ENCODE peak calls at places on chromosomes 3 and 15, in ten cellular contexts. One of them, this sample, is unnamed.

GRCh38 chr3:173078525-173078924 is 62.5 kb downstream of the SPATA16 start:
- DNase-seq in stimulated activated effector memory CD8-positive, alpha-beta T cell treated with anti-CD3 and anti-CD28 coated beads, Interleukin-12 subunit alpha, Interleukin-12 subunit beta, amount 100 ng/mL, for 72 hours: no peak
- DNase-seq in iris pigment epithelial cell: no peak
- DNase-seq in stimulated activated CD8-positive, alpha-beta memory T cell treated with anti-CD3 and anti-CD28 coated beads, Interleukin-15, amount 100 ng/mL, for 1 hour: no peak
- DNase-seq in stromal cell of bone marrow: no peak
- DNase-seq in colonic mucosa: no peak
- DNase-seq in NCI-H1105 treated with DMSO at 0.1 percent for 48 hours: no peak
- DNase-seq in head of caudate nucleus: no peak
- DNase-seq in psoas muscle: no peak
- DNase-seq in kidney glomerular epithelial cell: no peak
- DNase-seq in this sample: no peak

GRCh38 chr3:25856902-25857518 is 67.1 kb downstream of the OXSM start:
- DNase-seq in kidney glomerular epithelial cell: peak; percentile 17
- DNase-seq in NCI-H1105 treated with DMSO at 0.1 percent for 48 hours: peak; percentile 9
- DNase-seq in stimulated activated effector memory CD8-positive, alpha-beta T cell treated with anti-CD3 and anti-CD28 coated beads, Interleukin-12 subunit alpha, Interleukin-12 subunit beta, amount 100 ng/mL, for 72 hours: no peak
- DNase-seq in stimulated activated CD8-positive, alpha-beta memory T cell treated with anti-CD3 and anti-CD28 coated beads, Interleukin-15, amount 100 ng/mL, for 1 hour: no peak
- DNase-seq in psoas muscle: no peak
- DNase-seq in stromal cell of bone marrow: peak; percentile 25
- DNase-seq in iris pigment epithelial cell: peak; percentile 59
- DNase-seq in colonic mucosa: no peak
- DNase-seq in head of caudate nucleus: peak; percentile 14
- DNase-seq in this sample: no peak

GRCh38 chr15:41205315-41205714 is 25.2 kb downstream of the EXD1 start:
- DNase-seq in iris pigment epithelial cell: peak; percentile 35
- DNase-seq in stimulated activated CD8-positive, alpha-beta memory T cell treated with anti-CD3 and anti-CD28 coated beads, Interleukin-15, amount 100 ng/mL, for 1 hour: no peak
- DNase-seq in stimulated activated effector memory CD8-positive, alpha-beta T cell treated with anti-CD3 and anti-CD28 coated beads, Interleukin-12 subunit alpha, Interleukin-12 subunit beta, amount 100 ng/mL, for 72 hours: no peak
- DNase-seq in colonic mucosa: no peak
- DNase-seq in kidney glomerular epithelial cell: no peak
- DNase-seq in psoas muscle: no peak
- DNase-seq in stromal cell of bone marrow: no peak
- DNase-seq in NCI-H1105 treated with DMSO at 0.1 percent for 48 hours: no peak
- DNase-seq in head of caudate nucleus: no peak
- DNase-seq in this sample: no peak

GRCh38 chr15:79455361-79455760 is 23.2 kb downstream of the MINAR1 start:
- DNase-seq in head of caudate nucleus: no peak
- DNase-seq in iris pigment epithelial cell: peak; percentile 10
- DNase-seq in colonic mucosa: no peak
- DNase-seq in stimulated activated CD8-positive, alpha-beta memory T cell treated with anti-CD3 and anti-CD28 coated beads, Interleukin-15, amount 100 ng/mL, for 1 hour: no peak
- DNase-seq in NCI-H1105 treated with DMSO at 0.1 percent for 48 hours: no peak
- DNase-seq in stromal cell of bone marrow: no peak
- DNase-seq in kidney glomerular epithelial cell: no peak
- DNase-seq in stimulated activated effector memory CD8-positive, alpha-beta T cell treated with anti-CD3 and anti-CD28 coated beads, Interleukin-12 subunit alpha, Interleukin-12 subunit beta, amount 100 ng/mL, for 72 hours: no peak
- DNase-seq in psoas muscle: no peak
- DNase-seq in this sample: no peak

GRCh38 chr3:50371133-50371670 is 11.9 kb upstream of the TMEM115 start:
- DNase-seq in kidney glomerular epithelial cell: no peak
- DNase-seq in NCI-H1105 treated with DMSO at 0.1 percent for 48 hours: no peak
- DNase-seq in iris pigment epithelial cell: no peak
- DNase-seq in psoas muscle: no peak
- DNase-seq in head of caudate nucleus: no peak
- DNase-seq in stimulated activated CD8-positive, alpha-beta memory T cell treated with anti-CD3 and anti-CD28 coated beads, Interleukin-15, amount 100 ng/mL, for 1 hour: no peak
- DNase-seq in colonic mucosa: no peak
- DNase-seq in stromal cell of bone marrow: no peak
- DNase-seq in stimulated activated effector memory CD8-positive, alpha-beta T cell treated with anti-CD3 and anti-CD28 coated beads, Interleukin-12 subunit alpha, Interleukin-12 subunit beta, amount 100 ng/mL, for 72 hours: no peak
- DNase-seq in this sample: no peak

GRCh38 chr3:193086688-193087087 is 154.3 kb upstream of the PLAAT1 start:
- DNase-seq in NCI-H1105 treated with DMSO at 0.1 percent for 48 hours: no peak
- DNase-seq in kidney glomerular epithelial cell: no peak
- DNase-seq in iris pigment epithelial cell: no peak
- DNase-seq in stromal cell of bone marrow: no peak
- DNase-seq in psoas muscle: no peak
- DNase-seq in colonic mucosa: no peak
- DNase-seq in stimulated activated CD8-positive, alpha-beta memory T cell treated with anti-CD3 and anti-CD28 coated beads, Interleukin-15, amount 100 ng/mL, for 1 hour: no peak
- DNase-seq in head of caudate nucleus: no peak
- DNase-seq in stimulated activated effector memory CD8-positive, alpha-beta T cell treated with anti-CD3 and anti-CD28 coated beads, Interleukin-12 subunit alpha, Interleukin-12 subunit beta, amount 100 ng/mL, for 72 hours: no peak
- DNase-seq in this sample: no peak

GRCh38 chr3:106431698-106432097 is 562.9 kb upstream of the CBLB start:
- DNase-seq in NCI-H1105 treated with DMSO at 0.1 percent for 48 hours: no peak
- DNase-seq in stimulated activated effector memory CD8-positive, alpha-beta T cell treated with anti-CD3 and anti-CD28 coated beads, Interleukin-12 subunit alpha, Interleukin-12 subunit beta, amount 100 ng/mL, for 72 hours: no peak
- DNase-seq in stromal cell of bone marrow: no peak
- DNase-seq in colonic mucosa: no peak
- DNase-seq in iris pigment epithelial cell: no peak
- DNase-seq in kidney glomerular epithelial cell: no peak
- DNase-seq in psoas muscle: no peak
- DNase-seq in head of caudate nucleus: no peak
- DNase-seq in stimulated activated CD8-positive, alpha-beta memory T cell treated with anti-CD3 and anti-CD28 coated beads, Interleukin-15, amount 100 ng/mL, for 1 hour: no peak
- DNase-seq in this sample: no peak

GRCh38 chr3:48694610-48695051 is 8.9 kb upstream of the NCKIPSD start:
- DNase-seq in stimulated activated CD8-positive, alpha-beta memory T cell treated with anti-CD3 and anti-CD28 coated beads, Interleukin-15, amount 100 ng/mL, for 1 hour: no peak
- DNase-seq in stromal cell of bone marrow: peak; percentile 81
- DNase-seq in NCI-H1105 treated with DMSO at 0.1 percent for 48 hours: no peak
- DNase-seq in colonic mucosa: peak; percentile 60
- DNase-seq in kidney glomerular epithelial cell: peak; percentile 83
- DNase-seq in head of caudate nucleus: peak; percentile 81
- DNase-seq in iris pigment epithelial cell: peak; percentile 92
- DNase-seq in psoas muscle: peak; percentile 89
- DNase-seq in stimulated activated effector memory CD8-positive, alpha-beta T cell treated with anti-CD3 and anti-CD28 coated beads, Interleukin-12 subunit alpha, Interleukin-12 subunit beta, amount 100 ng/mL, for 72 hours: no peak
- DNase-seq in this sample: peak; percentile 81

GRCh38 chr3:65573548-65574116 is 465.1 kb downstream of the MAGI1 start:
- DNase-seq in psoas muscle: no peak
- DNase-seq in NCI-H1105 treated with DMSO at 0.1 percent for 48 hours: no peak
- DNase-seq in iris pigment epithelial cell: no peak
- DNase-seq in stromal cell of bone marrow: no peak
- DNase-seq in stimulated activated CD8-positive, alpha-beta memory T cell treated with anti-CD3 and anti-CD28 coated beads, Interleukin-15, amount 100 ng/mL, for 1 hour: no peak
- DNase-seq in head of caudate nucleus: no peak
- DNase-seq in colonic mucosa: no peak
- DNase-seq in kidney glomerular epithelial cell: no peak
- DNase-seq in stimulated activated effector memory CD8-positive, alpha-beta T cell treated with anti-CD3 and anti-CD28 coated beads, Interleukin-12 subunit alpha, Interleukin-12 subunit beta, amount 100 ng/mL, for 72 hours: no peak
- DNase-seq in this sample: no peak

GRCh38 chr15:83504365-83504764 is 57.2 kb downstream of the SH3GL3 start:
- DNase-seq in stimulated activated CD8-positive, alpha-beta memory T cell treated with anti-CD3 and anti-CD28 coated beads, Interleukin-15, amount 100 ng/mL, for 1 hour: no peak
- DNase-seq in head of caudate nucleus: no peak
- DNase-seq in kidney glomerular epithelial cell: no peak
- DNase-seq in colonic mucosa: no peak
- DNase-seq in stimulated activated effector memory CD8-positive, alpha-beta T cell treated with anti-CD3 and anti-CD28 coated beads, Interleukin-12 subunit alpha, Interleukin-12 subunit beta, amount 100 ng/mL, for 72 hours: no peak
- DNase-seq in stromal cell of bone marrow: peak; percentile 11
- DNase-seq in psoas muscle: no peak
- DNase-seq in NCI-H1105 treated with DMSO at 0.1 percent for 48 hours: no peak
- DNase-seq in iris pigment epithelial cell: peak; percentile 3
- DNase-seq in this sample: no peak